ENCODE peak calls at places on chromosomes 6 and 20, in six cellular contexts. P, E, T, O, Q and X are unnamed samples.

GRCh38 chr6:139544699-139545052 is 170.2 kb upstream of the CITED2 start:
- DNase-seq in E (no peak), P (no peak), Q (no peak), O (no peak), T (no peak), X (no peak)

GRCh38 chr6:134984821-134985220 is 34.9 kb upstream of the ALDH8A1 start:
- DNase-seq in E (no peak), O (no peak), T (no peak), Q (no peak), P (peak; percentile 40), X (no peak)

GRCh38 chr6:111487656-111488055 is 4.6 kb upstream of the REV3L start:
- DNase-seq in Q (no peak), O (no peak), E (no peak), T (no peak), P (peak; percentile 83), X (no peak)

GRCh38 chr20:2032168-2032567 is 38.3 kb upstream of the PDYN start:
- DNase-seq in O (no peak), E (no peak), P (peak; percentile 2), T (no peak), Q (no peak), X (no peak)

GRCh38 chr6:116536216-116536621 is 9.3 kb downstream of the TRAPPC3L start:
- DNase-seq in O (no peak), Q (peak; percentile 28), E (peak; percentile 79), P (peak; percentile 66), T (peak; percentile 45), X (no peak)

GRCh38 chr6:116969211-116969863 is 92.3 kb downstream of the RFX6 start:
- DNase-seq in P (peak; percentile 54), E (peak; percentile 69), Q (peak; percentile 50), O (no peak), T (peak; percentile 26), X (no peak)

GRCh38 chr6:25042599-25042936 is 106.8 kb upstream of the RIPOR2 start:
- DNase-seq in O (no peak), E (no peak), T (no peak), P (no peak), Q (no peak), X (no peak)

GRCh38 chr6:159101656-159102055 is 56.9 kb upstream of the TAGAP start:
- DNase-seq in P (no peak), T (no peak), O (no peak), E (no peak), Q (no peak), X (no peak)

GRCh38 chr20:33709905-33710541 is 10.1 kb downstream of the PXMP4 start:
- DNase-seq in Q (no peak), P (no peak), T (peak; percentile 89), O (no peak), E (no peak), X (no peak)

GRCh38 chr20:48889155-48889790 is 32.2 kb upstream of the ARFGEF2 start:
- DNase-seq in T (no peak), E (no peak), Q (no peak), O (no peak), P (no peak), X (no peak)

GRCh38 chr20:25296094-25297093 is 48.5 kb downstream of the PYGB start:
- DNase-seq in P (peak; percentile 51), O (no peak), T (peak; percentile 51), E (peak; percentile 40), Q (no peak), X (no peak)

GRCh38 chr6:168999392-168999791 is 254.3 kb downstream of the THBS2 start:
- DNase-seq in E (no peak), Q (peak; percentile 31), T (no peak), O (no peak), P (no peak), X (no peak)

GRCh38 chr6:34150766-34151165 is 4.9 kb upstream of the GRM4 start:
- DNase-seq in P (no peak), E (no peak), Q (no peak), O (no peak), T (no peak), X (peak; percentile 52)

GRCh38 chr6:167827588-167828324 is 1.0 kb downstream of the AFDN start:
- DNase-seq in Q (peak; percentile 52), O (peak; percentile 74), P (peak; percentile 40), E (peak; percentile 70), T (peak; percentile 34), X (no peak)

GRCh38 chr6:166314454-166314853 is 6.3 kb upstream of the PRR18 start:
- DNase-seq in T (no peak), O (no peak), P (no peak), Q (no peak), E (no peak), X (no peak)

GRCh38 chr6:134063966-134064445 is 11.6 kb upstream of the SLC2A12 start:
- DNase-seq in Q (peak; percentile 77), P (peak; percentile 77), E (peak; percentile 68), T (peak; percentile 65), O (no peak), X (no peak)

GRCh38 chr6:71289039-71289801 is 609 bp downstream of the OGFRL1 start:
- DNase-seq in E (peak; percentile 55), Q (peak; percentile 37), O (peak; percentile 68), T (no peak), P (peak; percentile 6), X (no peak)

GRCh38 chr6:9745476-9745875 is 669.4 kb downstream of the TFAP2A start:
- DNase-seq in P (peak; percentile 2), O (no peak), E (no peak), Q (no peak), T (no peak), X (no peak)

GRCh38 chr20:3801846-3802245 is 5.7 kb downstream of the CDC25B start:
- DNase-seq in O (peak; percentile 51), E (no peak), T (no peak), Q (no peak), P (no peak), X (peak; percentile 90)

GRCh38 chr6:68186870-68187269 is 448.2 kb upstream of the ADGRB3 start:
- DNase-seq in T (no peak), Q (no peak), O (no peak), P (no peak), E (no peak), X (no peak)

GRCh38 chr6:33672808-33673207 is 38.7 kb downstream of the UQCC2 start:
- DNase-seq in E (no peak), P (peak; percentile 95), T (peak; percentile 80), Q (peak; percentile 94), O (peak; percentile 73), X (no peak)

GRCh38 chr6:68778356-68779020 is 143.4 kb downstream of the ADGRB3 start:
- DNase-seq in O (no peak), P (peak; percentile 17), E (peak; percentile 67), Q (peak; percentile 39), T (peak; percentile 36), X (no peak)

GRCh38 chr6:115914098-115914497 is 146.6 kb downstream of the FRK start:
- DNase-seq in Q (no peak), E (no peak), P (no peak), T (no peak), O (no peak), X (no peak)

DNA sequence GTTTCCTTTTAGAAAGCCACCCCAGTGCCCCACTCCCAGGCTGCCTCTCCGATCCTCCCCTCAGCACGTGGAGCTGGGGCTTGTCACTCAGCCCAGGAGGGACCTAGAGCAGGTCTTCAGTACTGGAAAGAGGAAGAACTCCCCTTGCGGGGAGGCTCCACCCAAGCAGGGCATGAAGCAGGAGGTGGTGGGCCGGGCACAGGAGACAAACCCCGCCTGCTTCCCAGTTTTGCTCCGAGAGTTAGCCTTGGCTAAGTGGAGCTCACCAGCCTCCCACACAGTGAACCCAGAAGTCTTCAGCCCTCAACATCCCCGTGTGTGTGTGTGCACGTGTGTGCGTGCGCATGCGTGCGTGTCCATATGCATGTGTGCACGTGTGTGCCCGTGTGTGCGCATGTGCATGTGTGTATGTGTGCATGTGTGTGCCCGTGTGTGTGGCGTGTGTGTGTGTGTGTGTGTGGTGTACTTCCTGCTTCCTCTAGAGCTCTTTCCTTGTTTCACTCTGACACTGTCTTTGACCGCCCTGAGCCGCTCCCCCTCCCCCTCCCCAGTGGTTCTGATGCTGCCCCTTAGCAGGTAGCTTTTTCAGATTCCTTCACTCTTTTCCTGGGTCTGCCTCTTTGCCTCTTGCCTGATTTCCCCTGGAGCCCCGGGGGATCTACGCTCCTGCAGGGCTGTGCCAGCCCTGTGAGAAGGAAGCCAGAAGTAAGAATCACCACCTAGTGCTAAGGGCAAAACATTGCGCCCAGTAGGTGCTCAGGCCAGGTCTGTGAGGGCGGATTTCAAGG is 239.8 kb downstream of the CDC5L start:
- DNase-seq in E (no peak), T (no peak), Q (no peak), P (no peak), O (peak; percentile 57), X (no peak)
- TF ChIP-seq CTCF in E (peak; percentile 8), T (no peak), Q (no peak), P (no peak), O (no peak), X (no peak)

DNA sequence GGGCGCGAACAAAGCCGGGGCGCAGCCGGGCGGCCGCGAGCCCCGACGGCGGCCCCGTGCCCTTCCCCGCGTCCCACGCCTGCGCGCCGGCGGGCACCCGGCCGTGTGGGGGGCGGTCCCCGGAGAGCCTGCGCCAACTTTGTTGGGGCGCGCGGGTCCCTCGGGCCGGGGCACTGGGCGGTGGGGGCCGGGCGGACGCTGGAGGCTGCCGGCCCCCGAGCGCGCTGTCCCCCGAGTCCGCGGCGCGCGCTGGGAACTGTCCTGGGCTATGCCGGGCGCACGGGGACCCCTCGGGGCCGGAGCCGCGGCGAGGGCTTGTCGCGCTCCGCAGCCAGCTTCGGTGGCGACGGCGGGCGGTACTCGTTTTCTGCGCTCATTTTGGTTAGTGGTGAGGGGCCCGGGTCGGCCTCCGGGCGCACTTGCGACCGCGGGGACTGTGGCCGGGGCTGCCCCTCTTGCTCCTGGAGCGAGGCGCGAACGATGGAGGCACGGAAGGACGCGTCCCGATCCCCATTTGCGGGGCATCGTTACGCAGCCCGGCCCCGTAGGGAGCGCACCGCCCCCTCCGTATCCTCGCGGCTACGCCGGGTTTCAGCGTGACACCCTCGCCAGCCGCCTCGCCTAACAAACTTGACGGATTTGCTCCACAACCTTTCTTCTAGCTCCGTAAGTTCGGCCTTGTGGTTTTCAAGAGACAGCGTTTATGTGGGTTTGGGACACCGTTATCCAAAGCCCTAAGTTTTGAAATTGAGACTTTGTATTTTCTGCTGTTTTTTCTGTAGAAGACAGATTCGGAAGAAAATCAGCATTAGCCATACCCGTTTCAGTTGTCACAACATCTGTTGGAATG is 632 bp downstream of the SS18L1 start:
- DNase-seq in E (peak; percentile 76), P (peak; percentile 69), Q (peak; percentile 75), T (peak; percentile 54), O (peak; percentile 80), X (no peak)
- TF ChIP-seq CTCF in E (peak; percentile 3), P (no peak), Q (no peak), T (no peak), O (no peak), X (peak; percentile 30)

DNA sequence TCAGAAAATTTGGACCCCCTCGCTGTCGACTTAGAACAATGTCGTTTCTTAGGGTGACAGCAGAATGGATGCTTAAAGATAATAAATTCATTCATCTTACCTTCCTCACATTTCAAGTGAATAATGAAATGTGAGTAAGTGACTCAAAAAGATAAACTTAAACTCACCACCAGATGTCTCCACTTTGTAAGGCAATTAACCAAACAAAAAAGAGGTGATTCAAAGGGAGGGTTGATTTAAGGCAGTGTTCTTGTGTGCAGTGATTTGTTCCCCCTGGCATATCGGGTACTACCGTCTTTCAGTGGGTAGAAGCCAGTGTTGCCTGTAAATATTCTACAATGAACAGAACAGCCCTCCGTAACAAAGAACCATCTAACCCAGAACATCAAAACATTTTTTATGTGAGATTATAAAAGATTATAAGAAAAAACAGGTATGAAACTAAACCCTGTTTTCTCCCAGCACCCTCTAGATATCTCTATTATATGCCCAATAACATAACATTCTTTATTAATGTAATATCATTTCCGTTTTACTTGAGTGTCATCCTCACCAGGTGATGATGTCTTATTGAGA is 589.7 kb downstream of the CBLN4 start:
- DNase-seq in P (peak; percentile 0), T (no peak), Q (no peak), O (no peak), E (peak; percentile 18), X (no peak)
- TF ChIP-seq CTCF in P (peak; percentile 7), T (no peak), Q (no peak), O (no peak), E (no peak), X (peak; percentile 65)

GRCh38 chr6:131135244-131136020 is at the start of gene AKAP7:
- DNase-seq in Q (peak; percentile 86), T (peak; percentile 75), P (peak; percentile 74), E (peak; percentile 85), O (peak; percentile 84), X (peak; percentile 91)
- TF ChIP-seq CTCF in Q (no peak), T (no peak), P (no peak), E (no peak), O (no peak), X (peak; percentile 36)